ENCODE peak calls at places on chromosomes 12 and 14, in nine cellular contexts. L is psoas muscle, E is BE2C, P is Panc1, M is body of pancreas, A is mucosa of descending colon, G is pancreas, W is suprapubic skin, D is esophagus squamous epithelium. U is an unnamed sample. For H3K4me1, the result is how much of the 10 kb centered on the place peaks cover.

GRCh38 chr12:131724534-131724933 is 13.6 kb downstream of the SFSWAP start:
- DNase-seq in L (no peak), E (no peak), P (no peak), M (no peak), A (no peak), G (no peak), W (no peak), D (no peak), U (no peak)

GRCh38 chr14:24411468-24412454 is 13.0 kb downstream of the NYNRIN start:
- DNase-seq in L (no peak), E (peak), P (no peak), M (peak), A (no peak), G (no peak), W (no peak), D (no peak), U (no peak)

GRCh38 chr12:44247588-44247987 is 411.7 kb downstream of the TMEM117 start:
- DNase-seq in L (no peak), E (peak), P (no peak), M (no peak), A (no peak), G (no peak), W (no peak), D (no peak), U (no peak)

GRCh38 chr14:96309128-96309906 is 53.3 kb downstream of the BDKRB1 start:
- DNase-seq in L (no peak), E (no peak), P (no peak), M (peak), A (no peak), G (peak), W (no peak), D (no peak), U (no peak)

GRCh38 chr12:119988440-119988787 is 622 bp upstream of the BICDL1 start:
- DNase-seq in L (no peak), E (no peak), P (no peak), M (no peak), A (no peak), G (no peak), W (no peak), D (no peak), U (no peak)

GRCh38 chr14:79467837-79468236 is 743.5 kb downstream of the DIO2 start:
- DNase-seq in L (no peak), E (no peak), P (no peak), M (no peak), A (peak), G (no peak), W (no peak), D (no peak), U (no peak)

GRCh38 chr12:105226219-105226618 is 9.8 kb downstream of the APPL2 start:
- DNase-seq in L (peak), E (peak), P (no peak), M (peak), A (no peak), G (peak), W (no peak), D (no peak), U (peak)

GRCh38 chr14:100022772-100023451 is 42.3 kb upstream of the EVL start:
- DNase-seq in L (peak), E (no peak), P (no peak), M (peak), A (no peak), G (no peak), W (no peak), D (no peak), U (no peak)

GRCh38 chr14:102752239-102752847 is 24.9 kb upstream of the TRAF3 start:
- DNase-seq in L (no peak), E (no peak), P (no peak), M (no peak), A (no peak), G (no peak), W (no peak), D (no peak), U (no peak)

GRCh38 chr12:132218915-132219314 is 74.7 kb downstream of the NOC4L start:
- DNase-seq in L (no peak), E (peak), P (no peak), M (peak), A (peak), G (no peak), W (no peak), D (no peak), U (no peak)

GRCh38 chr12:39852346-39852745 is 232.7 kb upstream of the ABCD2 start:
- DNase-seq in L (no peak), E (no peak), P (no peak), M (no peak), A (no peak), G (no peak), W (no peak), D (no peak), U (no peak)

GRCh38 chr12:47408171-47408871 is 297.5 kb downstream of the RPAP3 start:
- DNase-seq in L (no peak), E (no peak), P (no peak), M (peak), A (no peak), G (peak), W (no peak), D (no peak), U (no peak)

GRCh38 chr14:76525106-76525825 is 149.3 kb downstream of the ESRRB start:
- DNase-seq in L (no peak), E (no peak), P (no peak), M (no peak), A (no peak), G (no peak), W (no peak), D (no peak), U (no peak)

GRCh38 chr12:20421338-20421890 is 53.1 kb downstream of the PDE3A start:
- DNase-seq in L (peak), E (no peak), P (no peak), M (no peak), A (peak), G (no peak), W (no peak), D (no peak), U (no peak)

GRCh38 chr12:53443955-53444354 is 2.4 kb downstream of the PRR13 start:
- DNase-seq in L (no peak), E (no peak), P (no peak), M (peak), A (no peak), G (peak), W (no peak), D (no peak), U (no peak)

GRCh38 chr14:91358654-91359210 is 58.9 kb downstream of the CCDC88C start:
- DNase-seq in L (no peak), E (no peak), P (no peak), M (no peak), A (no peak), G (no peak), W (no peak), D (no peak), U (no peak)

GRCh38 chr12:123660328-123660727 is 10.6 kb upstream of the TCTN2 start:
- DNase-seq in L (no peak), E (no peak), P (peak), M (no peak), A (no peak), G (no peak), W (no peak), D (no peak), U (no peak)

GRCh38 chr14:77037338-77037782 is 8.9 kb upstream of the IRF2BPL start:
- DNase-seq in L (no peak), E (no peak), P (no peak), M (no peak), A (no peak), G (no peak), W (no peak), D (no peak), U (no peak)

GRCh38 chr14:42277840-42278239 is 671.2 kb downstream of the LRFN5 start:
- DNase-seq in L (no peak), E (no peak), P (no peak), M (no peak), A (no peak), G (no peak), W (no peak), D (no peak), U (no peak)

GRCh38 chr12:111202237-111202592 is 166.7 kb downstream of the PHETA1 start:
- DNase-seq in L (no peak), E (no peak), P (no peak), M (no peak), A (no peak), G (no peak), W (no peak), D (no peak), U (no peak)

GRCh38 chr12:27177716-27178115 is 66.4 kb upstream of the STK38L start:
- DNase-seq in L (no peak), E (no peak), P (no peak), M (no peak), A (no peak), G (no peak), W (no peak), D (no peak), U (no peak)

GRCh38 chr12:119369907-119370546 is 35.5 kb downstream of the CCDC60 start:
- DNase-seq in L (no peak), E (no peak), P (no peak), M (no peak), A (no peak), G (no peak), W (no peak), D (no peak), U (no peak)

GRCh38 chr12:49358548-49359141 is 8.6 kb upstream of the SPATS2 start:
- DNase-seq in L (no peak), E (peak), P (no peak), M (peak), A (no peak), G (peak), W (no peak), D (no peak), U (no peak)

GRCh38 chr12:114671664-114672476 is 12.1 kb downstream of the TBX3 start:
- DNase-seq in L (no peak), E (peak), P (no peak), M (peak), A (no peak), G (no peak), W (no peak), D (no peak), U (no peak)

GRCh38 chr12:67420506-67420905 is 151.3 kb downstream of the CAND1 start:
- DNase-seq in L (no peak), E (no peak), P (no peak), M (no peak), A (no peak), G (no peak), W (no peak), D (no peak), U (no peak)

GRCh38 chr12:6295187-6295811 is 15.2 kb upstream of the PLEKHG6 start:
- DNase-seq in L (no peak), E (no peak), P (no peak), M (peak), A (peak), G (peak), W (no peak), D (no peak), U (no peak)

GRCh38 chr12:81330480-81330879 is 252.6 kb downstream of the ACSS3 start:
- DNase-seq in L (no peak), E (no peak), P (no peak), M (no peak), A (no peak), G (no peak), W (no peak), D (no peak), U (no peak)

GRCh38 chr14:100664841-100665425 is 61.8 kb upstream of the DLK1 start:
- DNase-seq in L (peak), E (no peak), P (no peak), M (peak), A (no peak), G (peak), W (no peak), D (no peak), U (no peak)

GRCh38 chr12:102462803-102463499 is 17.4 kb downstream of the IGF1 start:
- DNase-seq in L (no peak), E (no peak), P (no peak), M (no peak), A (no peak), G (no peak), W (no peak), D (no peak), U (no peak)

GRCh38 chr12:87985069-87985675 is 44.0 kb downstream of the C12orf50 start:
- DNase-seq in L (no peak), E (no peak), P (no peak), M (no peak), A (no peak), G (no peak), W (no peak), D (no peak), U (no peak)

GRCh38 chr12:132836803-132837331 is 8.2 kb upstream of the GOLGA3 start:
- DNase-seq in L (no peak), E (no peak), P (no peak), M (no peak), A (no peak), G (no peak), W (no peak), D (no peak), U (no peak)

GRCh38 chr12:79155703-79156102 is 291.1 kb downstream of the SYT1 start:
- DNase-seq in L (no peak), E (no peak), P (no peak), M (no peak), A (no peak), G (no peak), W (no peak), D (no peak), U (no peak)

GRCh38 chr14:106185837-106186233 is 659.5 kb downstream of the TMEM121 start:
- DNase-seq in L (no peak), E (peak), P (no peak), M (peak), A (peak), G (no peak), W (no peak), D (no peak), U (no peak)

GRCh38 chr12:114045333-114045732 is 79.2 kb upstream of the RBM19 start:
- DNase-seq in L (no peak), E (no peak), P (no peak), M (no peak), A (no peak), G (no peak), W (no peak), D (no peak), U (no peak)

GRCh38 chr12:14691560-14691959 is 4.8 kb downstream of the GUCY2C start:
- DNase-seq in L (no peak), E (peak), P (no peak), M (peak), A (no peak), G (peak), W (peak), D (peak), U (peak)

GRCh38 chr12:9870311-9870866 is 1.2 kb upstream of the CLEC2B start:
- DNase-seq in L (no peak), E (no peak), P (no peak), M (no peak), A (no peak), G (no peak), W (no peak), D (no peak), U (no peak)

GRCh38 chr12:26298785-26299621 is 103.6 kb downstream of the SSPN start:
- DNase-seq in L (no peak), E (no peak), P (peak), M (peak), A (no peak), G (no peak), W (no peak), D (no peak), U (no peak)

GRCh38 chr12:88805692-88806091 is 225.4 kb upstream of the KITLG start:
- DNase-seq in L (no peak), E (no peak), P (no peak), M (no peak), A (no peak), G (no peak), W (no peak), D (no peak), U (no peak)

GRCh38 chr14:26427059-26427458 is 170.8 kb downstream of the NOVA1 start:
- DNase-seq in L (no peak), E (no peak), P (no peak), M (no peak), A (no peak), G (no peak), W (no peak), D (no peak), U (no peak)

GRCh38 chr12:70920251-70920851 is at the start of gene PTPRR:
- DNase-seq in L (no peak), E (peak), P (no peak), M (peak), A (no peak), G (no peak), W (no peak), D (no peak), U (no peak)
- H3K4me3 ChIP-seq in L (no peak), E (peak), P (peak), M (no peak), A (no peak), G (no peak), W (peak), D (no peak), U (peak)

DNA sequence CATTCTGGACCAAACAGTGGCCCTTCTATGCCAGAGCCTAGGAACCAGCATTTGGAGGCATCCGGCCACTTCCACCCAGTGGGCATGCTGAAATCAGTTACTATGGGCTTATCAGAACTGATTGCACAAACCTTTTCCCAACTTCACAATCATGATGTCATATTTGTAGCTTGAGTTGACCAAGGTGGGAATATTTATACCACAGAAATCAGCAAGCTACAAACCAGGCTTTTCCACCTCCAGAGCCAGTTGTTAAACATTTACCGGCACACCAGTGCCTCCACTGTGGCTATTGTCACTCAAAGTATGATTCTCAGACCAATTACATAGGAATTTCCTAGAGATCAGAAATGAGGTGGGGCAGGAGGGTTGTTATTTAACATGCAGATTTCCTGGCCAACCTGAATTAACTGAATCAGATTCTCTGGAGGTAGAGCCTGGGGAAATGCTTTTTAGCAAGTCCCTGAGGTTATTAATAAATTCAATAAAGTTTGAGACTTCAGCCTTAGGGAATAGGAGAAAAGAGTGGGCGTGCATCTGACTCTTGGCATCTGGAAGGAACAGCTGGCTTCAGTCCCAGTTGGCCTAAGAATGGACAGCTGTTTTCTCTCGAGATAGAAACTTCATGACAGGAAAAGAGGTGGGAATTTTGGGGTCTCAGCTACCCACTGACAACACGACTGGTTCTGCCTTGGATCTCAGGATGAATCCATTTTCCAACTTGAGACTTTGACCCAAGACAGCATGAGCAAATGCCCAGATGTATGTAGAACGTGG is 273.8 kb downstream of the ZFP36L1 start:
- DNase-seq in L (no peak), E (no peak), P (no peak), M (peak), A (no peak), G (peak), W (no peak), D (no peak), U (no peak)
- H3K4me1 ChIP-seq in L (under half), E (under half), P (under half), M (half or more), A (under half), G (half or more), W (half or more), D (half or more), U (half or more)

DNA sequence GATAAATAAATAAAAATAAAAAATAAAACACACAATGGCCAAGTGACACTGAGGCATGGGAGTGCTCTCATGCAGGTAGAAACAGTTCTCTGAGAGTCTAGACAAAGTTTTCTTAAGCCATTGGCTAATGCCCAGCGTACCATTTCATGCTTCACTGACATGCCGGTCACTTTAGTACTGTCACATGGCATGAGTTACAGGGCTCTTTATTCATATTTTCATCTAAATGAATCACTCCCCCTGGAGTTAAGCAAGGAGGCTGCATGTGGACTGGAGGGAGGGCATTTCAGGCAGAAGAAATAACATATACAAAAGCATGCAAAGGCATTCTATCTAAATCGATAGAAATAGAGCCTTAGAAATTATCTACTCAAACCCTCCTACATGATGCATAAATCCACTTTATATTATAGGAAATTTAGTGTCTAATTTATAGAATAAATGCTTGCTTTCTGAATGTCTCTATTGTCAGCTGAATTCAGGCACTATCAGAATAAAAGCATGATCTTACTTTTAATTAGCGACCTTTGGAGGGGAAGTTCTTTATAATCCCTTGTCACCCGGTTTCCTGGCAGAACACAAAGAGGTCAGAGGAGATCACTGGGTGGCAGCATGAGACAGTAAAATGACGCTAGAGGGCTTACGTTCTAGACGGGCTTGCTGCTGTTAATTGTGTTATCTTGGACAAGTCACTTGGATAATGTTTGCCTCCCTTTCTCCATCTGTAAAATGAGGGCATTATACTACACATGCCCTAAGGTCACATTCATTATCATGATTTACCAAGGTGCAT is 17.5 kb downstream of the DYRK4 start:
- DNase-seq in L (no peak), E (peak), P (peak), M (peak), A (no peak), G (no peak), W (no peak), D (no peak), U (no peak)
- TF ChIP-seq CTCF in L (no peak), E (peak), P (peak), M (peak), A (no peak), G (no peak), W (no peak), D (no peak), U (no peak)

GRCh38 chr12:96143392-96143791 is 50.8 kb upstream of the ELK3 start:
- DNase-seq in L (no peak), E (no peak), P (no peak), M (no peak), A (no peak), G (no peak), W (no peak), D (no peak), U (no peak)

GRCh38 chr12:96143827-96144226 is 50.3 kb upstream of the ELK3 start:
- DNase-seq in L (no peak), E (no peak), P (no peak), M (no peak), A (no peak), G (no peak), W (no peak), D (no peak), U (no peak)

GRCh38 chr12:96136720-96137378 is 57.3 kb upstream of the ELK3 start:
- DNase-seq in L (no peak), E (no peak), P (no peak), M (no peak), A (no peak), G (no peak), W (no peak), D (no peak), U (no peak)

GRCh38 chr12:96140110-96140509 is 54.1 kb upstream of the ELK3 start:
- DNase-seq in L (no peak), E (no peak), P (no peak), M (no peak), A (no peak), G (no peak), W (no peak), D (no peak), U (no peak)

GRCh38 chr12:96141216-96141944 is 52.8 kb upstream of the ELK3 start:
- DNase-seq in L (no peak), E (no peak), P (no peak), M (no peak), A (no peak), G (no peak), W (no peak), D (no peak), U (no peak)
- H3K4me3 ChIP-seq in L (no peak), E (no peak), P (no peak), M (no peak), A (no peak), G (no peak), W (no peak), D (no peak), U (no peak)

DNA sequence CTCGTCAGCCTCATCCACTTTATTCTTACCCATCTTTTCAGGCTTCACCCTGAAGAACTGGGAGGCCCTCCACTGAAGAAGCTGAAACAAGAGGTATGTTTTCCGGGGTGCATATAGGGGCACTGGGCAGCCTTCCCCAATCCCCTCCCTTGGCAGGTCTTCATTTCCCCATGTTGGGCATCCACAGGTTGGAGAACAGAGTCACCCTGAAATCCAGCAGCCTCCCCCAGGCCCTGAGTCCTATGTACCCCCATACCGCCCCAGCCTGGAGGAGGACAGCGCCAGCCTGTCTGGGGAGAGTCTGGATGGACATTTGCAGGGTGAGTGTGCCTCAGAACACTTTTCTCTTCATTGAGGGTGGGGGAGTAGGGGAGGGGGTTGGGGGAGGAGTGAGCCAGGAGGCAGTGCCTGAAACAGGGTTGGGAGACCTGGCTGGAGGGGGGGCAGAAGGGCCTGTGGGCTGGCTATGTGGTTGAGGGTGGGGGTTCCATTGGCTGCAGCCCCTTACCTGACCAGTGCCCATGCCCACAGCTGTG is 4.0 kb downstream of the NAB2 start:
- DNase-seq in L (no peak), E (no peak), P (no peak), M (no peak), A (no peak), G (no peak), W (peak), D (no peak), U (no peak)
- H3K4me1 ChIP-seq in L (under half), E (under half), P (under half), M (under half), A (under half), G (under half), W (half or more), D (half or more), U (under half)

GRCh38 chr12:22684526-22685118 is 59.7 kb downstream of the ETNK1 start:
- DNase-seq in L (no peak), E (no peak), P (no peak), M (no peak), A (no peak), G (no peak), W (no peak), D (no peak), U (no peak)
- TF ChIP-seq CTCF in L (peak), E (peak), P (peak), M (peak), A (no peak), G (peak), W (no peak), D (no peak), U (peak)